ENCODE peak calls at places on chromosome 5, in eight cellular contexts. E is OCI-LY7, C is body of pancreas, N is foreskin keratinocyte, O is neural crest cell, H is ovary, I is endothelial cell, Y is heart left ventricle. X is an unnamed sample.

GRCh38 chr5:52998552-52999313 is 9.6 kb downstream of the ITGA2 start:
- DNase-seq in E (no peak), C (no peak), N (peak; percentile 11), O (no peak), H (no peak), I (no peak), Y (no peak), X (no peak)

GRCh38 chr5:17359451-17359965 is 138.5 kb upstream of the TAF11L2 start:
- DNase-seq in E (no peak), C (no peak), N (peak; percentile 78), O (no peak), H (no peak), I (no peak), Y (no peak), X (no peak)

GRCh38 chr5:76371955-76372319 is 31.1 kb upstream of the IQGAP2 start:
- DNase-seq in E (no peak), C (peak; percentile 37), N (peak; percentile 30), O (no peak), H (no peak), I (no peak), Y (no peak), X (no peak)

GRCh38 chr5:132227485-132228240 is at the start of gene P4HA2:
- DNase-seq in E (no peak), C (peak; percentile 92), N (peak; percentile 54), O (peak; percentile 58), H (peak; percentile 77), I (peak; percentile 67), Y (peak; percentile 91), X (peak; percentile 66)

GRCh38 chr5:150122536-150123481 is 32.8 kb downstream of the PDGFRB start:
- DNase-seq in E (no peak), C (no peak), N (no peak), O (no peak), H (no peak), I (no peak), Y (peak; percentile 27), X (no peak)

GRCh38 chr5:96016216-96016615 is 54.6 kb upstream of the ELL2 start:
- DNase-seq in E (no peak), C (no peak), N (no peak), O (no peak), H (no peak), I (no peak), Y (no peak), X (no peak)

GRCh38 chr5:44862808-44863207 is 54.1 kb downstream of the MRPS30 start:
- DNase-seq in E (peak; percentile 5), C (no peak), N (peak; percentile 25), O (no peak), H (no peak), I (no peak), Y (no peak), X (no peak)

GRCh38 chr5:94153736-94154450 is 412.5 kb upstream of the POU5F2 start:
- DNase-seq in E (no peak), C (no peak), N (no peak), O (no peak), H (no peak), I (no peak), Y (no peak), X (no peak)

GRCh38 chr5:29001666-29002065 is 1963.3 kb upstream of the CDH9 start:
- DNase-seq in E (no peak), C (no peak), N (no peak), O (no peak), H (no peak), I (peak; percentile 31), Y (no peak), X (no peak)

GRCh38 chr5:103918668-103919367 is 356.2 kb upstream of the NUDT12 start:
- DNase-seq in E (no peak), C (no peak), N (peak; percentile 20), O (no peak), H (no peak), I (no peak), Y (no peak), X (no peak)

GRCh38 chr5:100900796-100901731 is 2.0 kb downstream of the ST8SIA4 start:
- DNase-seq in E (peak; percentile 95), C (no peak), N (peak; percentile 46), O (peak; percentile 31), H (no peak), I (peak; percentile 74), Y (peak; percentile 88), X (peak; percentile 97)

GRCh38 chr5:159511570-159511969 is 181.3 kb upstream of the IL12B start:
- DNase-seq in E (no peak), C (no peak), N (no peak), O (no peak), H (no peak), I (no peak), Y (no peak), X (no peak)

GRCh38 chr5:61253547-61253946 is 78.5 kb upstream of the ZSWIM6 start:
- DNase-seq in E (no peak), C (no peak), N (no peak), O (no peak), H (no peak), I (no peak), Y (no peak), X (no peak)

GRCh38 chr5:132407970-132408369 is 38.5 kb downstream of the SLC22A5 start:
- DNase-seq in E (no peak), C (no peak), N (no peak), O (no peak), H (no peak), I (no peak), Y (no peak), X (no peak)

GRCh38 chr5:55338092-55338613 is 30.4 kb downstream of the MTREX start:
- DNase-seq in E (no peak), C (no peak), N (no peak), O (no peak), H (no peak), I (no peak), Y (no peak), X (no peak)

GRCh38 chr5:40915341-40915926 is 6.1 kb downstream of the C7 start:
- DNase-seq in E (no peak), C (no peak), N (no peak), O (no peak), H (no peak), I (no peak), Y (no peak), X (no peak)

GRCh38 chr5:68894673-68895072 is 199.1 kb upstream of the SLC30A5 start:
- DNase-seq in E (no peak), C (no peak), N (peak; percentile 64), O (no peak), H (no peak), I (no peak), Y (no peak), X (no peak)

GRCh38 chr5:151520294-151520693 is 70.8 kb downstream of the FAT2 start:
- DNase-seq in E (no peak), C (no peak), N (no peak), O (no peak), H (no peak), I (no peak), Y (no peak), X (no peak)

GRCh38 chr5:151528996-151529395 is 62.1 kb downstream of the FAT2 start:
- DNase-seq in E (no peak), C (no peak), N (no peak), O (no peak), H (no peak), I (no peak), Y (no peak), X (no peak)

DNA sequence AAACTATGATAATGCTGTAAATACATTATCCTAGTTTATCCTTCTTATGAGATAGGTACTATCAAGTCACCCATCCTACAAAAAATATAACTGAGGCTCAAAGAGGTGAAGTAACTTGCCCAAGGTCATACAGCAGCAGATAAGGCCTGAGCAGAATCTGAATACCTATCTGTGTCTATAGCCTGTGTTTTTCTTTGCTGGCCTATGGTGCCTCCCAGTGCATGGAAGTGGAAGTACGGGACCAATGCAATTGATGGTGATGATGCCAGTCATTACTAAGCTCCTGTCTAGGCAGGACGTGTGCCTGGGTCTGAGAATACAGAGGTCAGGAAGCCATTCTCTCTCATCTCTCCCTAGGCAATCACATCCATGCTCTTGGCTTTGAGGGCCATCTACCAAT is 67.8 kb downstream of the FAT2 start:
- DNase-seq in E (peak; percentile 45), C (no peak), N (peak; percentile 55), O (peak; percentile 23), H (no peak), I (peak; percentile 56), Y (no peak), X (peak; percentile 64)
- TF ChIP-seq CTCF in E (peak; percentile 79), C (peak; percentile 29), N (peak; percentile 71), O (peak; percentile 67), H (no peak), I (peak; percentile 42), Y (peak; percentile 38), X (peak; percentile 62)

GRCh38 chr5:107817951-107818350 is 147.2 kb upstream of the EFNA5 start:
- DNase-seq in E (no peak), C (no peak), N (no peak), O (no peak), H (no peak), I (no peak), Y (no peak), X (no peak)

GRCh38 chr5:107821288-107821687 is 150.6 kb upstream of the EFNA5 start:
- DNase-seq in E (no peak), C (no peak), N (no peak), O (no peak), H (no peak), I (no peak), Y (no peak), X (no peak)

GRCh38 chr5:107815109-107815508 is 144.4 kb upstream of the EFNA5 start:
- DNase-seq in E (no peak), C (no peak), N (no peak), O (no peak), H (no peak), I (no peak), Y (peak; percentile 51), X (no peak)

GRCh38 chr5:107817436-107817835 is 146.7 kb upstream of the EFNA5 start:
- DNase-seq in E (no peak), C (no peak), N (no peak), O (no peak), H (no peak), I (no peak), Y (no peak), X (no peak)

GRCh38 chr5:107820339-107820880 is 149.7 kb upstream of the EFNA5 start:
- DNase-seq in E (no peak), C (no peak), N (peak; percentile 8), O (no peak), H (no peak), I (no peak), Y (no peak), X (no peak)
- TF ChIP-seq CTCF in E (no peak), C (no peak), N (no peak), O (no peak), H (no peak), I (no peak), Y (no peak), X (no peak)

DNA sequence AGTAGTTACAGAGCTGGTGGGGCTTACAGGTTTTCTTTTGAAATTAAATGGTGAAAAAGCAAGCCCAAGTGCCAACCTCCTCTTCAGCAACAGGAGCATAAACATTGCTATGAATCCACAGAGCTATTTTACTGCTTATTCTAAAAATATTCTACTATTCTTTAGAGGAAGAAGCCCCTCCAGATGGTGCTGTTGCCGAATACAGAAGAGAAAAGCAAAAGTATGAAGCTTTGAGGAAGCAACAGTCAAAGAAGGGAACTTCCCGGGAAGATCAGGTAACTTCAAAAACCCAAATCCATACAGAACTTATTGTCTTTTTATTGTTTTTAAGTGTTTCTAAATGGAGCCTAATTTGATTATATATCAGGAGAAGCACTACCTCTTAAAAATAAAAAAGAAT is 202.8 kb downstream of the CWC27 start:
- DNase-seq in E (peak; percentile 54), C (no peak), N (no peak), O (no peak), H (no peak), I (no peak), Y (no peak), X (no peak)
- TF ChIP-seq CTCF in E (peak; percentile 75), C (no peak), N (peak; percentile 28), O (no peak), H (no peak), I (no peak), Y (peak; percentile 29), X (no peak)

GRCh38 chr5:179777909-179778308 is 15.9 kb upstream of the LTC4S start:
- DNase-seq in E (no peak), C (no peak), N (no peak), O (no peak), H (no peak), I (no peak), Y (no peak), X (no peak)
- TF ChIP-seq CTCF in E (no peak), C (no peak), N (no peak), O (no peak), H (no peak), I (no peak), Y (no peak), X (no peak)

X was measured in activated CD8-positive, alpha-beta T cell treated with anti-CD3 and anti-CD28 coated beads for 36 hours.